ENCODE peak calls at places on chromosomes 1 and 21, in four cellular contexts. G, X, P and J are unnamed samples.

GRCh38 chr1:24898152-24898908 is 31.7 kb downstream of the RUNX3 start:
- DNase-seq in P (peak), X (peak), G (peak), J (peak)

GRCh38 chr1:228096416-228097332 is 6.5 kb downstream of the C1orf35 start:
- DNase-seq in P (no peak), X (no peak), G (no peak), J (no peak)

GRCh38 chr1:8020032-8020431 is 6.1 kb downstream of the ERRFI1 start:
- DNase-seq in P (no peak), X (no peak), G (no peak), J (peak)

GRCh38 chr1:227218870-227219578 is 99.3 kb downstream of the CDC42BPA start:
- DNase-seq in X (no peak), P (no peak), G (no peak), J (no peak)

GRCh38 chr1:115642168-115643072 is 650 bp downstream of the VANGL1 start:
- DNase-seq in P (peak), G (peak), X (peak), J (peak)

GRCh38 chr1:182446033-182446669 is 3.8 kb upstream of the RGSL1 start:
- DNase-seq in G (no peak), P (peak), X (no peak), J (peak)

GRCh38 chr1:206912445-206913095 is 9.2 kb downstream of the FCMR start:
- DNase-seq in X (peak), P (peak), G (peak), J (peak)

GRCh38 chr1:167631386-167631941 is 1.4 kb downstream of the RCSD1 start:
- DNase-seq in P (no peak), G (no peak), X (no peak), J (no peak)

GRCh38 chr1:205365945-205366463 is 9.3 kb upstream of the KLHDC8A start:
- DNase-seq in X (no peak), G (no peak), P (no peak), J (peak)

GRCh38 chr1:231761747-231762541 is 135.4 kb downstream of the DISC1 start:
- DNase-seq in G (no peak), P (no peak), X (no peak), J (no peak)

GRCh38 chr1:159778266-159778665 is 2.5 kb upstream of the DUSP23 start:
- DNase-seq in G (no peak), X (no peak), P (no peak), J (peak)

GRCh38 chr1:159774465-159774864 is 6.3 kb upstream of the DUSP23 start:
- DNase-seq in X (no peak), P (no peak), G (no peak), J (peak)

GRCh38 chr1:159771501-159771900 is 9.3 kb upstream of the DUSP23 start:
- DNase-seq in P (no peak), X (no peak), G (no peak), J (no peak)

GRCh38 chr1:159779403-159779851 is 1.3 kb upstream of the DUSP23 start:
- DNase-seq in X (no peak), P (peak), G (no peak), J (peak)

GRCh38 chr1:159775716-159776115 is 5.0 kb upstream of the DUSP23 start:
- DNase-seq in G (no peak), X (no peak), P (no peak), J (peak)
- TF ChIP-seq CTCF in G (peak), X (no peak), P (peak), J (peak)

GRCh38 chr1:202665417-202665816 is 44.8 kb downstream of the SYT2 start:
- DNase-seq in P (no peak), G (no peak), X (no peak), J (no peak)

GRCh38 chr1:202671388-202671787 is 38.9 kb downstream of the SYT2 start:
- DNase-seq in X (no peak), P (peak), G (no peak), J (peak)
- TF ChIP-seq CTCF in X (no peak), P (no peak), G (no peak), J (no peak)

GRCh38 chr1:117608213-117608612 is 2.4 kb downstream of the TENT5C start:
- DNase-seq in G (no peak), P (no peak), X (no peak), J (no peak)

GRCh38 chr1:117607471-117607870 is 1.6 kb downstream of the TENT5C start:
- DNase-seq in X (no peak), G (peak), P (no peak), J (no peak)

GRCh38 chr1:117605164-117605810 is 561 bp upstream of the TENT5C start:
- DNase-seq in X (peak), G (peak), P (peak), J (peak)

GRCh38 chr1:117606608-117607261 is 887 bp downstream of the TENT5C start:
- DNase-seq in P (peak), X (peak), G (peak), J (peak)

DNA sequence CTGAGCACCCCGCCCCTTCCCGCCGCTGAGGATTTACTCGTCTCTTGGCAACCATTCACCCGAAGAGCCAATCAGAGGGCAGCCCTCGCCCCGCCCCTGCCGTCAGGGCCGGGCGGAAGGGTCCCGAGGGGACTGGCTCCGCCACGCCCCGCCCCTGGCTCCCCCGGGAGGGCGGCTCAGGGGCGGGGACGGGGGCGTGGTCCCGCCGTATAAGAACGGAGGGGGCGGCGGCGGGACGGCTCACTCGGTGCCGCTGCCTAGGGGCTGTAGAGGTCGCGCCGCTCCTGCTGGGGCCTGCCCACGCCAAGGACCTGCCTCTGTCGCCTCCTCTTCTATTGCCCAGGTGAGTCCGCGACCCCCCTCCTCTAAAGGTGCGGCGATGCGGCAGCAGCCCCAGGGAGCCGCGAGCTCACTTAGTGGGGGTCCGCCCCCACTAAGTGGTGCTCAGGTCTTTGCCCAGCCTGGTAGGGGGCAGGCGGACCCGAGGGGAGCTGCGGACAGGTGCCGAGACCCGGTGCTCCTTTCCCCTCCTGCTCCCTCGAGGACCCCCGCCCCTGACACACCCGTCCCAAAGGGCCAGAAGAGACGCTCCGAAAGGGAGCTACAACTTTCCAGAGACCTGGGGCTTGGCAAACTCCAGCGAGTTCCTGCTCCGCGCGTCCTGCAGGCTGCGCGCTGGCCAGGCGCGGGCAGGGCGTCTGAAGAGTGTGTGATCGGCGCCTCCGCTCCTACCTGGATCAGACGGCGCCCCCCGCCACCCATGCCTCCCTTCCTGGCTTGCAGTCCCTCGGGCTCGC is at the start of gene TENT5C:
- DNase-seq in P (peak), X (peak), G (peak), J (peak)
- TF ChIP-seq CTCF in P (no peak), X (peak), G (peak), J (no peak)

GRCh38 chr1:221563476-221563921 is 178.4 kb downstream of the DUSP10 start:
- DNase-seq in P (no peak), X (no peak), G (no peak), J (no peak)

GRCh38 chr1:221567859-221568507 is 173.9 kb downstream of the DUSP10 start:
- DNase-seq in G (no peak), X (no peak), P (no peak), J (no peak)

GRCh38 chr1:221565718-221566117 is 176.2 kb downstream of the DUSP10 start:
- DNase-seq in X (no peak), G (no peak), P (no peak), J (no peak)

GRCh38 chr1:221562542-221563475 is 179.1 kb downstream of the DUSP10 start:
- DNase-seq in X (no peak), P (no peak), G (no peak), J (no peak)

DNA sequence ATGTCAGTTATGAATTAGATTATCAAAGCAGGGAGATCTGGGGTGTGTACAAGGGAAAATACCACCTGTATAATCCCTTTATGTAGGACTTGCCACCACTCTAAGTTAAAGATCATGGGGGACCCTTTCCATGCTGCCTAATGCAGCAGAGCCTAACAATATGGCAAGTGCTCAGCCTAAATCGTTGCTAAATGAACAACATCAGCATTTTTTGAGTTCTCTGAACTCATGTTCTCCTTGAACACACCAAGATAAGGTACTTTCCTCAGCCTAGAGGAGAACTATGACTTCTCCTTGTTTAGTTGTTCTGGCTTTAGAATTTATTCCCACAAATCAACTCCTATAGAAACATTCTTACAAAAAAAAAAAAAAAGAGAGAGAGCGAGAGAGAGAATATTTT is 177.0 kb downstream of the DUSP10 start:
- DNase-seq in P (no peak), X (no peak), G (no peak), J (no peak)
- TF ChIP-seq CTCF in P (no peak), X (no peak), G (no peak), J (no peak)

GRCh38 chr1:23393706-23394105 is 24.1 kb upstream of the ZNF436 start:
- DNase-seq in G (peak), P (peak), X (peak), J (no peak)

GRCh38 chr1:23395849-23396248 is 26.2 kb upstream of the ZNF436 start:
- DNase-seq in X (no peak), G (no peak), P (no peak), J (no peak)

GRCh38 chr1:23395162-23395724 is 25.6 kb upstream of the ZNF436 start:
- DNase-seq in P (no peak), X (no peak), G (no peak), J (no peak)

GRCh38 chr1:23394176-23394575 is 24.5 kb upstream of the ZNF436 start:
- DNase-seq in P (peak), X (no peak), G (no peak), J (no peak)

GRCh38 chr1:23394664-23395063 is 25.0 kb upstream of the ZNF436 start:
- DNase-seq in X (peak), G (no peak), P (peak), J (peak)
- TF ChIP-seq CTCF in X (no peak), G (no peak), P (no peak), J (no peak)

DNA sequence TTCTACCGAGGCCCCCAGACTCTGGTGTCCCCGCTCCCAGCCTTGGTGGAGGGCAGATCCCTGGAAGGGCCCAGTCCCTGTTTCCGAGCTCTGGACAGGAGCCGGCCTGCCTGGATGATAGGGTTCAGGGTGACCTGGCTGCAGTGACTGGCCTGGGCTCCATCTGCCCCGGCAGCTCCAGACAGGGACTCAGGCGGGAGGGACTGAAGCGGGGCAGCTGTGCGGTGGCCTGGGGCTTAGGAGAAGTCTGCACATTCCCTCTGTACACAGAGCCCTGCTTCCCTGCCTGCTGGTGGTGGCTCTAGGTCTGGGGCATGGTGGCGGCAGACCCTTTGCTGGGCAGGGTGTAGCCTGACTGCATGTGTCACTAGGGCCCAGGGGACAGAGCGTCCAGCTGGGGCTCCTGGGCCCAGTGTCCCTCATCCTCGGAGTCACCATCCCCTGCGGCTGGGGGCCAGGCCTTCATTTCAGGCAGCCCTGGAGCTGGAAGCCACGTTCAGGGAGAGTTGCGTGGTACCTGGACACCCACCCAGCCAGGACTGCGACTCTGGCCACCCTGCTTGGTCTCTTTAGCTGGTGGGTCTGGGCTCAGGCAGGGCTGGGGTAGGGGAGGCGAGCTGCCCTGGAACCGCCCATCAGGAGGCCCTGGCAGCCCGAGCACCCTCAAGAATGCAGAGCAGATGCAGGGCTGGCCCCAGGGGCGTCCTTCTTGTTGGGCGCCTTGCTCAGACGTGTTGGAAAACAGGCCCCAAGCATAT is 9.6 kb downstream of the ARHGEF16 start:
- DNase-seq in G (no peak), X (peak), P (no peak), J (no peak)
- TF ChIP-seq CTCF in G (no peak), X (no peak), P (no peak), J (no peak)

GRCh38 chr1:2598329-2598931 is 11.9 kb downstream of the PRXL2B start:
- DNase-seq in G (no peak), X (peak), P (no peak), J (no peak)
- TF ChIP-seq CTCF in G (no peak), X (no peak), P (no peak), J (peak)

GRCh38 chr21:46135782-46136181 is 19.6 kb downstream of the FTCD start:
- DNase-seq in X (no peak), P (no peak), G (no peak), J (no peak)
- TF ChIP-seq CTCF in X (no peak), P (no peak), G (no peak), J (no peak)

GRCh38 chr1:155909894-155910293 is 1.3 kb downstream of the RIT1 start:
- DNase-seq in X (no peak), P (peak), G (no peak), J (no peak)

GRCh38 chr1:155913969-155914757 is 3.0 kb upstream of the RIT1 start:
- DNase-seq in P (peak), G (no peak), X (no peak), J (no peak)

GRCh38 chr1:155911156-155912055 is at the start of gene RIT1:
- DNase-seq in P (peak), G (peak), X (peak), J (peak)

GRCh38 chr1:155912056-155912536 is 947 bp upstream of the RIT1 start:
- DNase-seq in X (no peak), G (no peak), P (no peak), J (peak)

GRCh38 chr1:155910621-155911121 is 478 bp downstream of the RIT1 start:
- DNase-seq in P (peak), X (no peak), G (peak), J (peak)
- TF ChIP-seq CTCF in P (no peak), X (no peak), G (no peak), J (no peak)

GRCh38 chr21:37118187-37118826 is 45.3 kb downstream of the TTC3 start:
- DNase-seq in G (no peak), P (no peak), X (no peak), J (peak)

GRCh38 chr21:37117204-37117603 is 44.1 kb downstream of the TTC3 start:
- DNase-seq in P (no peak), G (no peak), X (no peak), J (no peak)

GRCh38 chr21:37119421-37120218 is 46.6 kb downstream of the TTC3 start:
- DNase-seq in G (no peak), P (no peak), X (no peak), J (no peak)
- TF ChIP-seq CTCF in G (no peak), P (no peak), X (no peak), J (no peak)